ENCODE peak calls at places on chromosomes 7 and 10, in seven cellular contexts. W, Z, L, O, R, Q and N are unnamed samples.

GRCh38 chr10:93180402-93181040 is 106.8 kb downstream of the CYP26A1 start:
- DNase-seq in Q (no peak), W (no peak), O (peak; percentile 15), Z (no peak), L (no peak), R (no peak), N (no peak)

GRCh38 chr10:119665901-119666708 is 14.9 kb downstream of the BAG3 start:
- DNase-seq in Z (no peak), L (no peak), R (no peak), Q (no peak), W (peak; percentile 58), O (no peak), N (no peak)

GRCh38 chr10:102502029-102502336 is 529 bp downstream of the ACTR1A start:
- DNase-seq in O (peak; percentile 97), Q (peak; percentile 93), R (peak; percentile 96), W (peak; percentile 97), Z (peak; percentile 94), L (peak; percentile 96), N (peak; percentile 95)

GRCh38 chr7:30142710-30143109 is 7.9 kb downstream of the MTURN start:
- DNase-seq in R (no peak), L (no peak), Z (no peak), W (peak; percentile 53), Q (no peak), O (no peak), N (no peak)

GRCh38 chr7:98469088-98469487 is 68.2 kb upstream of the BAIAP2L1 start:
- DNase-seq in L (no peak), Z (no peak), W (no peak), Q (no peak), O (no peak), R (no peak), N (no peak)

GRCh38 chr7:137975768-137976167 is 26.1 kb downstream of the CREB3L2 start:
- DNase-seq in R (no peak), O (no peak), Q (no peak), W (no peak), L (no peak), Z (no peak), N (no peak)

GRCh38 chr10:118870467-118871243 is 115.9 kb upstream of the CACUL1 start:
- DNase-seq in Z (no peak), Q (no peak), W (peak; percentile 8), O (peak; percentile 30), R (no peak), L (no peak), N (no peak)

GRCh38 chr10:122551450-122551849 is 9.1 kb upstream of the DMBT1 start:
- DNase-seq in L (no peak), Q (no peak), W (peak; percentile 36), O (no peak), Z (no peak), R (no peak), N (no peak)

GRCh38 chr7:19899517-19899916 is 126.1 kb upstream of the TMEM196 start:
- DNase-seq in Q (no peak), W (no peak), Z (no peak), O (no peak), R (no peak), L (no peak), N (no peak)

GRCh38 chr7:121369462-121369861 is 26.6 kb downstream of the FAM3C start:
- DNase-seq in R (no peak), W (peak; percentile 2), L (no peak), O (no peak), Q (no peak), Z (peak; percentile 44), N (no peak)

GRCh38 chr7:85748861-85749260 is 562.0 kb upstream of the SEMA3D start:
- DNase-seq in R (no peak), Z (no peak), W (no peak), O (no peak), Q (no peak), L (no peak), N (no peak)

GRCh38 chr7:155878250-155878649 is 66.0 kb upstream of the SHH start:
- DNase-seq in R (no peak), L (no peak), O (no peak), Z (no peak), Q (no peak), W (no peak), N (no peak)

DNA sequence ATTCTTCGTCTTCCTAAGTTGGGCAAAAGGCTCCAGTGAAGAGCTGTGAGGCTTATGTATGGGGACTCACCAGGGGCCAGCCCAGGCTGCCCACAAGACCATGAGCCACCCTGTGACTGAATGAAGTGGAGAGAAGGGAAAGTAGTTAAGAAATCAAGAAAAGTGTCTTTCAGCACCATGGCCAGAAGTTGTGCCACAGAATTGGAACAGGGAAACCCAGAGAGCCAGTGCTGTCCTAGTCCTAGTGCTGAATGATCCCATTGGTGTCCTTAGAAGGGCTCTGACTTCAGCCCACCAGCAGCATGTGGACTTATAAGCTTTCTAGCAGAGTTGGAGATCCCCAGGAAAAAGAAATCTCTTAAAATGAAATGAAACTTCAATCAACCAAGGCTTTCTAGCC is 37.0 kb upstream of the CCSER2 start:
- DNase-seq in L (no peak), W (peak; percentile 22), O (no peak), Z (no peak), Q (no peak), R (peak; percentile 32), N (no peak)
- TF ChIP-seq TAF1 in L (no peak), W (no peak), O (no peak), Z (no peak), Q (no peak), R (no peak), N (no peak)

GRCh38 chr10:35959103-35959740 is 317.1 kb upstream of the FZD8 start:
- DNase-seq in Q (no peak), O (no peak), Z (no peak), L (no peak), W (no peak), R (no peak), N (no peak)

GRCh38 chr10:35963685-35964084 is 321.6 kb upstream of the FZD8 start:
- DNase-seq in W (no peak), O (no peak), L (no peak), Q (no peak), Z (no peak), R (no peak), N (no peak)

DNA sequence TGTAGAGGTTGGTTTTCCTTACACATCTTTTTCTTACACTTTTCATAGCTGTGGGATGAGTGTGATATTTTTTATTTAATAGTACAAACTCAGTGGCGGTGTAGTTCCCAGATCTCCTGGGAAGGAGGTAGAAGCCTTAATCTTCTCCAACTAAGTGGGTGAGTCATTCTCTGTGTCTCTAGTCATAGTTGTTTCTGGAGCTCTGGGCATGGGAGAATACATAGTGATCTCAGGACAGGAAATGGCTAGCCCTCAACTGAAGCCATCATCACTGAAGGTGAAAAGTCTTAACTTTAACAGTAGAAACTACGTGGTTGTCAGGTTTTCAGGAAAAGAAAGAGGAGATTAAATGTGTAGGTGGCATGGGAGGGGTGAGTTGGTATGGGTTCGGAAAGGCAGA is 319.4 kb upstream of the FZD8 start:
- DNase-seq in L (no peak), R (no peak), W (no peak), O (no peak), Z (no peak), Q (no peak), N (no peak)
- TF ChIP-seq TAF1 in L (no peak), R (no peak), W (no peak), O (no peak), Z (no peak), Q (no peak), N (no peak)

GRCh38 chr7:112001089-112001826 is 204.9 kb downstream of the DOCK4 start:
- DNase-seq in Z (no peak), L (no peak), O (no peak), W (peak; percentile 26), Q (no peak), R (no peak), N (no peak)
- TF ChIP-seq TAF1 in Z (no peak), L (no peak), O (no peak), W (no peak), Q (no peak), R (no peak), N (no peak)

GRCh38 chr7:129422727-129423126 is 11.5 kb upstream of the STRIP2 start:
- DNase-seq in R (peak; percentile 31), Z (no peak), W (no peak), Q (no peak), L (no peak), O (no peak), N (no peak)

GRCh38 chr7:129421717-129422250 is 12.4 kb upstream of the STRIP2 start:
- DNase-seq in L (no peak), O (no peak), Z (no peak), Q (no peak), R (no peak), W (no peak), N (no peak)

GRCh38 chr7:129412501-129412900 is 21.7 kb upstream of the STRIP2 start:
- DNase-seq in O (no peak), R (no peak), Q (no peak), L (no peak), Z (no peak), W (no peak), N (no peak)

GRCh38 chr7:129417073-129417472 is 17.2 kb upstream of the STRIP2 start:
- DNase-seq in L (no peak), Q (no peak), W (no peak), R (no peak), O (no peak), Z (no peak), N (no peak)
- TF ChIP-seq TAF1 in L (no peak), Q (no peak), W (no peak), R (no peak), O (no peak), Z (no peak), N (no peak)

GRCh38 chr7:105654095-105654686 is 72.9 kb upstream of the EFCAB10 start:
- DNase-seq in W (no peak), L (no peak), O (no peak), Q (no peak), R (no peak), Z (no peak), N (no peak)
- TF ChIP-seq TAF1 in W (no peak), L (no peak), O (no peak), Q (no peak), R (no peak), Z (no peak), N (no peak)

GRCh38 chr10:116437076-116437692 is 9.5 kb downstream of the PNLIPRP3 start:
- DNase-seq in L (no peak), R (no peak), O (no peak), Z (no peak), Q (no peak), W (no peak), N (no peak)
- TF ChIP-seq TAF1 in L (no peak), R (no peak), O (no peak), Z (no peak), Q (no peak), W (no peak), N (no peak)

GRCh38 chr10:132388901-132389630 is 7.9 kb upstream of the PWWP2B start:
- DNase-seq in W (no peak), Q (no peak), Z (no peak), R (no peak), O (no peak), L (no peak), N (no peak)
- TF ChIP-seq TAF1 in W (no peak), Q (no peak), Z (no peak), R (no peak), O (no peak), L (no peak), N (no peak)